ENCODE peak calls at places on chromosomes 4 and X, in nine cellular contexts. O is neural progenitor cell; S is CD8-positive, alpha-beta memory T cell; F is uterus; K is CD8-positive, alpha-beta T cell; M is heart right ventricle; C is PC-3; Z is testis; Q is SK-N-SH. R is an unnamed sample.

GRCh38 chr4:13944095-13944501 is 316.6 kb upstream of the BOD1L1 start:
- DNase-seq in O (no peak), S (no peak), F (no peak), K (no peak), M (peak; percentile 59), C (no peak), Z (no peak), Q (no peak), R (no peak)

GRCh38 chr4:112523008-112523440 is 7.0 kb upstream of the NEUROG2 start:
- DNase-seq in O (peak; percentile 85), S (peak; percentile 41), F (no peak), K (no peak), M (no peak), C (no peak), Z (peak; percentile 64), Q (no peak), R (peak; percentile 23)

GRCh38 chr4:42216569-42216968 is 64.1 kb upstream of the BEND4 start:
- DNase-seq in O (no peak), S (no peak), F (no peak), K (no peak), M (no peak), C (peak; percentile 26), Z (no peak), Q (no peak), R (peak; percentile 17)

GRCh38 chrX:110402091-110402854 is 43.6 kb downstream of the RTL9 start:
- DNase-seq in O (no peak), S (no peak), F (peak; percentile 36), K (no peak), M (no peak), C (peak; percentile 83), Z (no peak), Q (no peak), R (peak; percentile 62)

GRCh38 chr4:3041192-3042142 is 32.9 kb downstream of the HTT-AS start:
- DNase-seq in O (no peak), S (peak; percentile 35), F (no peak), K (no peak), M (peak; percentile 37), C (peak; percentile 63), Z (peak; percentile 62), Q (peak; percentile 62), R (peak; percentile 91)

GRCh38 chr4:138892483-138893386 is 122.8 kb upstream of the NOCT start:
- DNase-seq in O (no peak), S (no peak), F (no peak), K (no peak), M (no peak), C (no peak), Z (no peak), Q (no peak), R (no peak)

GRCh38 chr4:183256343-183256742 is 63.7 kb downstream of the CLDN22 start:
- DNase-seq in O (no peak), S (no peak), F (peak; percentile 26), K (no peak), M (no peak), C (no peak), Z (no peak), Q (no peak), R (no peak)

GRCh38 chrX:9844936-9845573 is 58.8 kb downstream of the SHROOM2 start:
- DNase-seq in O (no peak), S (no peak), F (no peak), K (no peak), M (no peak), C (no peak), Z (no peak), Q (no peak), R (no peak)

GRCh38 chr4:140568507-140569306 is at the start of gene UCP1:
- DNase-seq in O (peak; percentile 81), S (no peak), F (peak; percentile 18), K (no peak), M (no peak), C (no peak), Z (peak; percentile 25), Q (peak; percentile 85), R (no peak)

GRCh38 chr4:67674098-67674497 is 26.9 kb downstream of the UBA6 start:
- DNase-seq in O (peak; percentile 2), S (no peak), F (no peak), K (no peak), M (no peak), C (peak; percentile 15), Z (no peak), Q (no peak), R (no peak)

GRCh38 chr4:124265701-124266100 is 446.8 kb downstream of the ANKRD50 start:
- DNase-seq in O (no peak), S (no peak), F (no peak), K (no peak), M (no peak), C (peak; percentile 7), Z (no peak), Q (no peak), R (no peak)

GRCh38 chrX:50448565-50448964 is 22.1 kb downstream of the DGKK start:
- DNase-seq in O (no peak), S (no peak), F (no peak), K (no peak), M (no peak), C (peak; percentile 81), Z (no peak), Q (no peak), R (peak; percentile 30)

GRCh38 chr4:73740353-73740778 is at the start of gene CXCL8:
- DNase-seq in O (no peak), S (no peak), F (no peak), K (no peak), M (peak; percentile 62), C (peak; percentile 100), Z (peak; percentile 52), Q (no peak), R (peak; percentile 74)

GRCh38 chr4:53981066-53981465 is 83.3 kb downstream of the CHIC2 start:
- DNase-seq in O (no peak), S (no peak), F (no peak), K (no peak), M (no peak), C (no peak), Z (no peak), Q (no peak), R (no peak)

GRCh38 chr4:30941641-30942040 is 221.5 kb downstream of the PCDH7 start:
- DNase-seq in O (no peak), S (no peak), F (no peak), K (no peak), M (no peak), C (no peak), Z (no peak), Q (no peak), R (no peak)

DNA sequence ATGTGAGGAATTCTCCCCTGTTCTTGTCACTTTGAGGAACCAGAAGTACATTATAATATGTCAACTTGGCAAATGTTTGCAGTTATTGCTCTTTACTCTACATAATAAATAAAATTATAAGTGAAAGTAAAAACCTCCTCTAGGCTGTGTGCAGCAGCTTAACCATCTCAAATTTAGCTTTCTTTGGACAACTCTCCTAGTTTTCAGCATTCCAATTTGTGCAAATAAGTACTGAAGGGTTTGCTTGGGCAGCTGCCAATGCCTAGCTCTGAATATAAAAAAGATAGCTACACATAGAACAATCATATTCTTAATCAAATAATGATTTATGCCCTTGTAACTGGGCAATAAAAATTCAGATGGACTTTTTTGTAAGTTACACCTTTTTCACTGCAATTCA is 82.5 kb downstream of the GASK1B start:
- DNase-seq in O (no peak), S (no peak), F (no peak), K (no peak), M (no peak), C (peak; percentile 49), Z (no peak), Q (no peak), R (no peak)
- H3K4me3 ChIP-seq in O (no peak overlapping the region), S (no peak overlapping the region), F (peak overlapping the region; percentile 32), K (no peak overlapping the region), M (no peak overlapping the region), C (peak overlapping the region; percentile 63), Z (peak overlapping the region; percentile 1), Q (no peak overlapping the region), R (no peak overlapping the region)

DNA sequence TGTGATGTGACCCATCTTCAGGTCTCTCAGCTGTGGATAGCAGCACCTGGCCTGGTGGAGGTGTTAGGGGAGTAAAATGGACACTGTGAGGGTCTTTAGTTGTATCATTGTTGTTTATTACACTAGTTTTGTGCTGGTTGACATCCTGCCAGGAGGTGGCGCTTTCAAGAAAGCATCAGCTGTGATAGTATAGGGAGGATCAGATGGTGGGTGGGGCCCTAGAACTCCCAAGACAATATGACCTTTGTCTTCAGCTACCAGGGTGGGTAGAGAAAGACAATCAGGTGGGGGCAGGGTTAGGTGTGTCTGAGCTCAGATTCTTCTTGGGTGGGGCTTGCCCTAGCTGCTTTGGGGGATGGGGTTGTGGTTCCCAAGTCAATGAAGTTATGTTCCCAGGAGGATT is 162.8 kb downstream of the PPP1R2C start:
- DNase-seq in O (peak; percentile 23), S (peak; percentile 0), F (no peak), K (no peak), M (no peak), C (peak; percentile 19), Z (no peak), Q (no peak), R (peak; percentile 18)
- H3K4me1 ChIP-seq in O (peaks cover 6% of the 10 kb centered on the region), S (no peaks in the 10 kb centered on the region), F (no peaks in the 10 kb centered on the region), K (peaks cover 6% of the 10 kb centered on the region), M (no peaks in the 10 kb centered on the region), C (no peaks in the 10 kb centered on the region), Z (no peaks in the 10 kb centered on the region), Q (no peaks in the 10 kb centered on the region), R (no peaks in the 10 kb centered on the region)

GRCh38 chr4:38733663-38734062 is 49.1 kb downstream of the TLR10 start:
- DNase-seq in O (no peak), S (no peak), F (no peak), K (no peak), M (no peak), C (no peak), Z (no peak), Q (no peak), R (no peak)

GRCh38 chr4:38728651-38729141 is 54.1 kb downstream of the TLR10 start:
- DNase-seq in O (no peak), S (no peak), F (no peak), K (no peak), M (no peak), C (peak; percentile 67), Z (no peak), Q (no peak), R (no peak)

GRCh38 chr4:38730493-38730829 is 52.3 kb downstream of the TLR10 start:
- DNase-seq in O (no peak), S (no peak), F (no peak), K (no peak), M (no peak), C (no peak), Z (no peak), Q (no peak), R (no peak)

GRCh38 chr4:38734886-38735285 is 47.9 kb downstream of the TLR10 start:
- DNase-seq in O (no peak), S (no peak), F (no peak), K (no peak), M (no peak), C (no peak), Z (no peak), Q (no peak), R (no peak)

GRCh38 chr4:38730830-38731646 is 51.8 kb downstream of the TLR10 start:
- DNase-seq in O (peak; percentile 86), S (peak; percentile 70), F (peak; percentile 78), K (peak; percentile 60), M (peak; percentile 85), C (peak; percentile 73), Z (peak; percentile 92), Q (peak; percentile 82), R (peak; percentile 80)
- H3K4me3 ChIP-seq in O (no peak overlapping the region), S (no peak overlapping the region), F (no peak overlapping the region), K (no peak overlapping the region), M (no peak overlapping the region), C (no peak overlapping the region), Z (no peak overlapping the region), Q (no peak overlapping the region), R (no peak overlapping the region)

DNA sequence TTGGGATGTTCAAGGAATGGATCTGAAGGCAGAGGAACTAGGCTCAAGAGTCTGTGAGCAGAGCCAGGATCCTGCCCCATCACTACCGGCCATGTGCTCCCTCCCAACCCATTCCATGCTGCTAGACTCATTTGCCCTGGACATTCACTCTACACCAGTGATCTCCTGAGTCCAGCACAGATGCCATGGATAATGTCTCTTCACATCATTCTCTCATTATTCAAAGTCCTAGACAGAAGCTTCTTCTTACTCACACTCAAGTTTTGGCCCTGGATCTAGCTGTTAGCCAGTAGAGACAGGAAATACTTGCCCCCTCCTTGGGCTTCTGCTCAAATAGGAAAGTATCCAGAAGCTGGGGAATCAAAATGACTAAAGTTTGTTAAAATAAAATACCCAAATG is 266.8 kb upstream of the LDB2 start:
- DNase-seq in O (no peak), S (no peak), F (no peak), K (no peak), M (no peak), C (no peak), Z (no peak), Q (no peak), R (no peak)
- H3K4me1 ChIP-seq in O (no peaks in the 10 kb centered on the region), S (no peaks in the 10 kb centered on the region), F (peaks cover 9% of the 10 kb centered on the region), K (no peaks in the 10 kb centered on the region), M (peaks cover 33% of the 10 kb centered on the region), C (no peaks in the 10 kb centered on the region), Z (peaks cover 12% of the 10 kb centered on the region), Q (peaks cover 23% of the 10 kb centered on the region), R (no peaks in the 10 kb centered on the region)

R was measured in SJCRH30.